ENCODE peak calls at places on chromosomes 16 and 17, in seven cellular contexts. J, P, U, O, B, S and X are unnamed samples.
A peak's percentile ranks its signal among the peaks of the same experiment; 100 is the strongest.

GRCh38 chr16:89953671-89954406 is 5.3 kb downstream of the DEF8 start:
- DNase-seq in J (no peak), P (no peak), U (no peak), O (no peak), B (no peak), S (no peak), X (peak; percentile 74)

GRCh38 chr16:49019826-49020401 is 261.7 kb downstream of the CBLN1 start:
- DNase-seq in J (no peak), P (peak; percentile 27), U (no peak), O (no peak), B (no peak), S (no peak), X (no peak)

GRCh38 chr16:16062023-16062932 is 112.9 kb downstream of the ABCC1 start:
- DNase-seq in J (peak; percentile 48), P (peak; percentile 24), U (no peak), O (no peak), B (no peak), S (no peak), X (no peak)

GRCh38 chr16:57669476-57670162 is 1.5 kb downstream of the ADGRG3 start:
- DNase-seq in J (no peak), P (no peak), U (no peak), O (no peak), B (no peak), S (no peak), X (no peak)

GRCh38 chr17:35084987-35085386 is 21.5 kb upstream of the RFFL start:
- DNase-seq in J (no peak), P (no peak), U (no peak), O (peak; percentile 72), B (no peak), S (peak; percentile 90), X (no peak)

GRCh38 chr17:38798614-38799500 is 499 bp downstream of the PIP4K2B start:
- DNase-seq in J (peak; percentile 13), P (peak; percentile 42), U (peak; percentile 58), O (peak; percentile 35), B (no peak), S (peak; percentile 40), X (peak; percentile 51)

GRCh38 chr16:2468142-2468724 is 2.9 kb upstream of the NTN3 start:
- DNase-seq in J (no peak), P (no peak), U (no peak), O (peak; percentile 11), B (no peak), S (no peak), X (no peak)

GRCh38 chr17:58316260-58316960 is 12.2 kb downstream of the TSPOAP1 start:
- DNase-seq in J (no peak), P (no peak), U (peak; percentile 9), O (no peak), B (peak; percentile 6), S (no peak), X (no peak)

GRCh38 chr17:14299261-14300093 is 1.4 kb upstream of the HS3ST3B1 start:
- DNase-seq in J (no peak), P (peak; percentile 33), U (no peak), O (no peak), B (no peak), S (no peak), X (no peak)

GRCh38 chr17:38922538-38923291 is 2.7 kb upstream of the LASP1NB start:
- DNase-seq in J (peak; percentile 50), P (peak; percentile 83), U (peak; percentile 82), O (peak; percentile 69), B (peak; percentile 89), S (no peak), X (no peak)

GRCh38 chr16:53849585-53849984 is 145.6 kb downstream of the FTO start:
- DNase-seq in J (no peak), P (no peak), U (no peak), O (no peak), B (no peak), S (no peak), X (no peak)

GRCh38 chr17:19747829-19748806 is at the start of gene ALDH3A1:
- DNase-seq in J (no peak), P (peak; percentile 30), U (no peak), O (no peak), B (no peak), S (peak; percentile 99), X (no peak)

GRCh38 chr16:14386115-14386514 is 243.9 kb downstream of the PARN start:
- DNase-seq in J (no peak), P (no peak), U (no peak), O (no peak), B (no peak), S (no peak), X (no peak)

GRCh38 chr17:30299000-30299399 is 7.3 kb upstream of the BLMH start:
- DNase-seq in J (no peak), P (no peak), U (no peak), O (peak; percentile 21), B (no peak), S (peak; percentile 34), X (no peak)

GRCh38 chr16:30382398-30383015 is at the start of gene SEPTIN1:
- DNase-seq in J (no peak), P (no peak), U (no peak), O (no peak), B (no peak), S (no peak), X (peak; percentile 59)

GRCh38 chr16:56493131-56493530 is 26.7 kb downstream of the BBS2 start:
- DNase-seq in J (no peak), P (no peak), U (no peak), O (peak; percentile 13), B (no peak), S (no peak), X (no peak)

GRCh38 chr17:1462164-1463112 is 6.4 kb upstream of the CRK start:
- DNase-seq in J (no peak), P (peak; percentile 47), U (no peak), O (no peak), B (no peak), S (no peak), X (no peak)

DNA sequence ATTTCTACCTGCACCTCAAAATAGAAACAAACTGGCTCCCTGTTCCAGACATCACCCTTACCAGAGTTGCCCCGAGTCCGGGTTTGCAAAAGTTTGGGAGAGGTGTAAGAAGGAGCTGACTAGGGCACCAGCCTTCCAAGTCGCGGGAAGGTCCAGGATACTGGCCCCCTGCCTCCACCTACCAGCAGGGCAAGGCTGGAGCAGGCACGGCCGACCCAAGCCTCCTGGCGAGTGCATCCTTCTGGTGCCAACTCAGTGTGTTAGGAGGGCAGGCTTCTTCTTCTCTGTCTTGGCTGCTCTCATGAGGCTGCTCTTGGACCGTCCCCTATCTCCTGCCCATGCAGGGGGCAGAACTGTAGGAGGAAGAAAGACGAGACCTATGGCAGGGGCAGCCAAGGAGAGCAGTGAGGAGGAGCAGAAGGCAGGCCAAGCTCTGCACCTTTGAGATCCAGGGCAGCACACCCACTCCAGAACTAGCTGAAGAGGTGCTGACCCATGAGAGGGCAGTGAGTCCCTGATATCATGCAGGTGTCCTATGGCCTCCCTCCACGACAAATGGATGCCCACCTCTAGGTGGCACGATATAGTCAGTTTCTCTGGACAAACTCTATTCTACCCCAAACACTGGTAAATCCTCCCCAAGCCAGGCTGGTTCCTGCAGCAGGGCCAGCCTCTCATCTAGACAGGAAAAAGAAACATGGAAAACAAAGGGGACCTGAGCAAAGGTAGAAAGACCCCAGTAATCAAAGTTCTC is 54.4 kb downstream of the CYTH1 start:
- DNase-seq in J (no peak), P (no peak), U (no peak), O (no peak), B (no peak), S (no peak), X (no peak)
- TF ChIP-seq POLR2A in J (no peak), P (no peak), U (no peak), O (no peak), B (no peak), S (no peak), X (no peak)

GRCh38 chr17:5399767-5400166 is 19.7 kb downstream of the NUP88 start:
- DNase-seq in J (no peak), P (no peak), U (no peak), O (peak; percentile 17), B (no peak), S (peak; percentile 49), X (no peak)

GRCh38 chr17:5410594-5411272 is 8.7 kb downstream of the NUP88 start:
- DNase-seq in J (no peak), P (no peak), U (no peak), O (no peak), B (no peak), S (no peak), X (no peak)

DNA sequence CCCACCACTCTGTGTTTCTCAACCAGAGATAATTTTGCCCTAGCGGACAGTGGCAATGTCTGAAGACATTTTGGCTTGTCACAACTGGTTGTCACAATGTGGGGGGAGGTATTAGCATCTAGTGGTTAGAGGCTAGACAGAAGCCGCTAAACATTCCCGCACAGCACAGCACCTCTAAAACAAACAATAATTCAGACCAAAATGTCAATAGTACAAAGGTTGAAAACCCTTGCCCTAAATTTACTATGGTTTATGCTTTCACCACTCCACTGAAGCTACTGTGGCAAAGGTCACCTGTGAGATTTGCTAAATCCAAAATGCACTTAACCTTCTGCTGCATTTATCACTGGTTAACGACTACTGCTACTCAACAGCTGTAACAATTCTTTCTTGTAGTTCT is 14.1 kb downstream of the NUP88 start:
- DNase-seq in J (no peak), P (no peak), U (no peak), O (no peak), B (no peak), S (no peak), X (no peak)
- TF ChIP-seq POLR2A in J (no peak), P (no peak), U (no peak), O (no peak), B (no peak), S (no peak), X (no peak)

DNA sequence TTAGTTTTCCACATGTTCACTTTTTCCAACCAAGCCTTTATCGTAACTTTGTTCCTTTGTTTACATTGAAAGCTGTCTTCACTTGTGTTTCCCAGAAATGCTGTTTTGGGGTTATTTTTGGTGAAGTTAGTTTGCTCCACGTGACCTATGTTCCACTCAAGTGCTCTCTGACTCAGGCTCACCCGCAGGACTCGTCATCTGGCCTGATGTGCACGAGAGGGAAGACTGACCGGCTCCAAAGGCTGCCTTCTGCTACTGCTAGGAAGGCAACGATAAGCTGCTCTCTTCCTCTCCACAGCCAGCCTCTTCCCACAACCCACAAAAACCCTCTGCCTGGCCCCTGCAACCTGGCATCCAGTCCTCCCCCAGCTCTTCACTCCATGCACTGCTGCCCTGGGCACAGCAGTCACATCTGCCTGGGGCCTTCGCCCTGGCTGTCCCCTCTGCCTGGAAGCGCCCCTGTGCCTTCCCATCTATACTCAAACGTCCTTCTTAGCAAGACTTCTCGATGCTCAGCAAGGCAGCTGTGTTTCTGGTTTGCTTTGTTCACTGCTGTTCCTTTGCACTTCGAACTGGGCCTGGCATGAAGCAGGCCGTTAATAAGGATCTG is 28.0 kb downstream of the ZCCHC14 start:
- DNase-seq in J (peak; percentile 76), P (peak; percentile 80), U (peak; percentile 68), O (peak; percentile 96), B (peak; percentile 80), S (no peak), X (peak; percentile 37)
- TF ChIP-seq POLR2A in J (peak; percentile 47), P (peak; percentile 41), U (no peak), O (peak; percentile 73), B (peak; percentile 10), S (no peak), X (no peak)

DNA sequence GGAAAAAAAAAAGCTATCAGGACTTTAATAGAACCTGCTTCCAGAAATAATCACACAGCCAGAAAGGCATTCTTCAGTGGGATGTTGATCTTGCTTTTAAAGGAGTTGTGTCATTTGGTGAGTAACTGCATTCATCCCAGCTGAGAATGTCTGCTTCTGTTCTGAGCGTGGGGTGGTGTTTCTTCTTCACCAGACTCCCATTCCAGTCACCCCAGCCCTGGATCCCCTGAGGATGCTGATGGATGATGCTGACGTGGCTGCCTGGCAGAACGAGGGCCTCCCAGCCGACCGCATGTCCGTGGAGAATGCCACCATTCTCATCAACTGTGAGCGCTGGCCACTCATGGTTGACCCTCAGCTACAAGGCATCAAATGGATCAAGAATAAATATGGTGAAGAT is 122.5 kb downstream of the ZNF18 start:
- DNase-seq in J (no peak), P (no peak), U (no peak), O (no peak), B (no peak), S (no peak), X (no peak)
- TF ChIP-seq POLR2A in J (no peak), P (no peak), U (no peak), O (no peak), B (no peak), S (no peak), X (no peak)